ENCODE peak calls at places on chromosome 16, in ten cellular contexts. M is PC-3, R is fibroblast of lung, S is PC-9, C is endothelial cell of umbilical vein, P is H1, U is keratinocyte, E is GM23338, V is HCT116, D is MM.1S. T is an unnamed sample. For H3K27me3, the result is how much of the 10 kb centered on the place peaks cover.

GRCh38 chr16:29868396-29868795 is 5.4 kb upstream of the CDIPT start:
- DNase-seq in M (no peak), R (no peak), S (no peak), C (no peak), P (no peak), U (no peak), E (no peak), V (no peak), D (no peak), T (no peak)

GRCh38 chr16:2874584-2875362 is 8.2 kb upstream of the FLYWCH2 start:
- DNase-seq in M (peak), R (peak), S (peak), C (peak), P (no peak), U (no peak), E (peak), V (peak), D (peak), T (peak)

GRCh38 chr16:1613728-1614225 is 1.6 kb downstream of the CRAMP1 start:
- DNase-seq in M (no peak), R (no peak), S (no peak), C (no peak), P (no peak), U (no peak), E (no peak), V (no peak), D (no peak), T (peak)

GRCh38 chr16:63982156-63982555 is 1139.7 kb downstream of the CDH11 start:
- DNase-seq in M (no peak), R (no peak), S (no peak), C (no peak), P (no peak), U (no peak), E (peak), V (no peak), D (no peak), T (no peak)

GRCh38 chr16:19008770-19009169 is 25.0 kb downstream of the TMC7 start:
- DNase-seq in M (no peak), R (peak), S (no peak), C (no peak), P (no peak), U (no peak), E (no peak), V (no peak), D (no peak), T (no peak)

GRCh38 chr16:30659507-30660423 is 1.5 kb downstream of the FBRS start:
- DNase-seq in M (no peak), R (peak), S (peak), C (peak), P (no peak), U (no peak), E (peak), V (no peak), D (peak), T (no peak)

GRCh38 chr16:85080923-85081498 is 31.3 kb downstream of the CIBAR2 start:
- DNase-seq in M (no peak), R (no peak), S (no peak), C (no peak), P (no peak), U (no peak), E (peak), V (no peak), D (no peak), T (no peak)

GRCh38 chr16:4086153-4086552 is 30.1 kb downstream of the ADCY9 start:
- DNase-seq in M (no peak), R (no peak), S (no peak), C (no peak), P (no peak), U (no peak), E (no peak), V (no peak), D (no peak), T (no peak)

GRCh38 chr16:15041260-15042011 is 14.4 kb downstream of the NTAN1 start:
- DNase-seq in M (no peak), R (peak), S (no peak), C (no peak), P (no peak), U (no peak), E (peak), V (no peak), D (no peak), T (no peak)

GRCh38 chr16:24930440-24930839 is 84.7 kb downstream of the SLC5A11 start:
- DNase-seq in M (no peak), R (no peak), S (no peak), C (no peak), P (no peak), U (no peak), E (no peak), V (no peak), D (no peak), T (no peak)

GRCh38 chr16:51834131-51834530 is 683.1 kb upstream of the SALL1 start:
- DNase-seq in M (no peak), R (peak), S (no peak), C (no peak), P (no peak), U (no peak), E (no peak), V (no peak), D (no peak), T (no peak)

GRCh38 chr16:16162591-16162990 is 60.7 kb downstream of the ABCC6 start:
- DNase-seq in M (no peak), R (no peak), S (no peak), C (no peak), P (no peak), U (no peak), E (no peak), V (no peak), D (no peak), T (no peak)

GRCh38 chr16:50718061-50718760 is 23.7 kb upstream of the CYLD start:
- DNase-seq in M (no peak), R (no peak), S (no peak), C (no peak), P (no peak), U (no peak), E (no peak), V (no peak), D (no peak), T (no peak)

GRCh38 chr16:83970430-83970815 is 2.4 kb downstream of the NECAB2 start:
- DNase-seq in M (no peak), R (no peak), S (no peak), C (no peak), P (no peak), U (no peak), E (no peak), V (no peak), D (no peak), T (no peak)

GRCh38 chr16:29641561-29641960 is 21.5 kb upstream of the SPN start:
- DNase-seq in M (no peak), R (peak), S (no peak), C (no peak), P (no peak), U (no peak), E (no peak), V (no peak), D (no peak), T (no peak)

GRCh38 chr16:57727610-57728009 is 8.0 kb upstream of the KATNB1 start:
- DNase-seq in M (no peak), R (no peak), S (no peak), C (no peak), P (no peak), U (no peak), E (no peak), V (no peak), D (no peak), T (no peak)

GRCh38 chr16:2514333-2515179 is 804 bp downstream of the ATP6V0C start:
- DNase-seq in M (no peak), R (no peak), S (no peak), C (no peak), P (no peak), U (no peak), E (peak), V (no peak), D (no peak), T (peak)

GRCh38 chr16:10600792-10601443 is 20.5 kb upstream of the EMP2 start:
- DNase-seq in M (no peak), R (no peak), S (no peak), C (no peak), P (no peak), U (no peak), E (no peak), V (no peak), D (peak), T (no peak)

GRCh38 chr16:17607075-17607509 is 136.3 kb upstream of the XYLT1 start:
- DNase-seq in M (no peak), R (no peak), S (no peak), C (no peak), P (no peak), U (no peak), E (no peak), V (no peak), D (peak), T (no peak)

GRCh38 chr16:82016964-82017363 is 5.7 kb upstream of the SDR42E1 start:
- DNase-seq in M (no peak), R (peak), S (no peak), C (no peak), P (no peak), U (no peak), E (no peak), V (no peak), D (no peak), T (no peak)

GRCh38 chr16:30757316-30757715 is 4.5 kb downstream of the CFAP119 start:
- DNase-seq in M (no peak), R (no peak), S (no peak), C (no peak), P (no peak), U (no peak), E (no peak), V (no peak), D (no peak), T (no peak)

GRCh38 chr16:29806096-29806579 is at the start of gene MAZ:
- DNase-seq in M (no peak), R (peak), S (peak), C (no peak), P (no peak), U (no peak), E (no peak), V (peak), D (peak), T (peak)

GRCh38 chr16:23354246-23354645 is 52.1 kb downstream of the SCNN1B start:
- DNase-seq in M (no peak), R (no peak), S (no peak), C (no peak), P (no peak), U (no peak), E (no peak), V (no peak), D (no peak), T (no peak)

GRCh38 chr16:85675528-85675927 is 13.2 kb downstream of the GINS2 start:
- DNase-seq in M (no peak), R (peak), S (no peak), C (peak), P (no peak), U (no peak), E (peak), V (no peak), D (no peak), T (no peak)

GRCh38 chr16:162271-162991 is 3.3 kb upstream of the HBM start:
- DNase-seq in M (no peak), R (no peak), S (no peak), C (no peak), P (no peak), U (no peak), E (no peak), V (no peak), D (no peak), T (no peak)

GRCh38 chr16:160691-161190 is 5.0 kb upstream of the HBM start:
- DNase-seq in M (no peak), R (no peak), S (no peak), C (no peak), P (no peak), U (no peak), E (no peak), V (no peak), D (no peak), T (no peak)

GRCh38 chr16:155031-155398 is 2.6 kb downstream of the HBZ start:
- DNase-seq in M (no peak), R (no peak), S (no peak), C (no peak), P (no peak), U (no peak), E (no peak), V (no peak), D (no peak), T (no peak)

GRCh38 chr16:154223-155030 is 2.0 kb downstream of the HBZ start:
- DNase-seq in M (no peak), R (peak), S (no peak), C (peak), P (no peak), U (no peak), E (peak), V (no peak), D (no peak), T (no peak)

DNA sequence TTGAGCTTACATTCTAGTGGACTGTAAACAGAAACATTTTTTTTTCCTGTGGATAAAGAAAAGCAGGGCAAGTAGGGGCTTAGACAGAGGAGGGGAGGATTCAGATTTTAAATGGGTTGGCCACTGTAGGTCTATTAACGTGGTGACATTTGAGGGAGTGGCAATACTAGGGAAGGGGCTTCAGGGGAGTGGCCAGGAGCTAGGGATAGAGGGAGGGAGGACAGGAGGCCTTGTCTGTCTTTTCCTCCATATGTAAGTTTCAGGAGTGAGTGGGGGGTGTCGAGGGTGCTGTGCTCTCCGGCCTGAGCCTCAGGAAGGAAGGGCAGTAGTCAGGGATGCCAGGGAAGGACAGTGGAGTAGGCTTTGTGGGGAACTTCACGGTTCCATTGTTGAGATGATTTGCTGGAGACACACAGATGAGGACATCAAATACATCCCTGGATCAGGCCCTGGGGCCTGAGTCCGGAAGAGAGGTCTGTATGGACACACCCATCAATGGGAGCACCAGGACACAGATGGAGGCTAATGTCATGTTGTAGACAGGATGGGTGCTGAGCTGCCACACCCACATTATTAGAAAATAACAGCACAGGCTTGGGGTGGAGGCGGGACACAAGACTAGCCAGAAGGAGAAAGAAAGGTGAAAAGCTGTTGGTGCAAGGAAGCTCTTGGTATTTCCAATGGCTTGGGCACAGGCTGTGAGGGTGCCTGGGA is 6.5 kb upstream of the HBM start:
- DNase-seq in M (no peak), R (no peak), S (no peak), C (no peak), P (no peak), U (no peak), E (no peak), V (no peak), D (no peak), T (no peak)
- H3K27me3 ChIP-seq in M (under half), R (under half), S (under half), C (under half), P (under half), U (under half), E (half or more), V (under half), D (half or more), T (half or more)

GRCh38 chr16:88977845-88978607 is 1.0 kb upstream of the CBFA2T3 start:
- DNase-seq in M (no peak), R (no peak), S (no peak), C (no peak), P (no peak), U (no peak), E (no peak), V (no peak), D (no peak), T (no peak)
- TF ChIP-seq EZH2 in M (no peak), R (no peak), S (no peak), C (no peak), P (no peak), U (no peak), E (no peak), V (no peak), D (no peak), T (no peak)

DNA sequence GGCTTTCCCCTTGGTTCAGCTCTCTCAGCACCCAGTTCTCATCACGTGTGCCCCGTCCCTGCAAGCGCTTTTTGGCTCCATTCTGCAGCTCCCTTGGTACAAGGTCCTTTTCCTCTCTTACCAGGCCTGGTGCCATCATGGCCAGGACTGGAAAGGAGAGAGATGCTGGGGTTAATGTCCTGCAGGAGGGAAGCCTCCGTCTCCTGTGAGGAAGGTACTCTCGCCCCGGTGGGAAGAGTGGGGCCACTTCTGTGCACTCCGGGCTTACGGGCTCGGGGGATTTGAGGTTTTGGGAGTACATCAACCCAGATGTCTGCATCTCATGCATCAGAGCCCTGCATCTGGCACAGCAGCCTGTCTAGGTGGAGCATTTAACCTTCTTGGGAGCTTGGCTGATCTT is 10.1 kb downstream of the CTRB2 start:
- DNase-seq in M (no peak), R (no peak), S (no peak), C (no peak), P (no peak), U (no peak), E (no peak), V (no peak), D (no peak), T (no peak)
- H2AFZ ChIP-seq in M (no peak), R (no peak), S (no peak), C (no peak), P (no peak), U (no peak), E (peak), V (no peak), D (no peak), T (no peak)

GRCh38 chr16:62036101-62036806 is at the start of gene CDH8:
- DNase-seq in M (no peak), R (no peak), S (no peak), C (no peak), P (no peak), U (no peak), E (peak), V (no peak), D (no peak), T (peak)
- H3K27me3 ChIP-seq in M (under half), R (under half), S (under half), C (under half), P (half or more), U (under half), E (half or more), V (under half), D (under half), T (half or more)

DNA sequence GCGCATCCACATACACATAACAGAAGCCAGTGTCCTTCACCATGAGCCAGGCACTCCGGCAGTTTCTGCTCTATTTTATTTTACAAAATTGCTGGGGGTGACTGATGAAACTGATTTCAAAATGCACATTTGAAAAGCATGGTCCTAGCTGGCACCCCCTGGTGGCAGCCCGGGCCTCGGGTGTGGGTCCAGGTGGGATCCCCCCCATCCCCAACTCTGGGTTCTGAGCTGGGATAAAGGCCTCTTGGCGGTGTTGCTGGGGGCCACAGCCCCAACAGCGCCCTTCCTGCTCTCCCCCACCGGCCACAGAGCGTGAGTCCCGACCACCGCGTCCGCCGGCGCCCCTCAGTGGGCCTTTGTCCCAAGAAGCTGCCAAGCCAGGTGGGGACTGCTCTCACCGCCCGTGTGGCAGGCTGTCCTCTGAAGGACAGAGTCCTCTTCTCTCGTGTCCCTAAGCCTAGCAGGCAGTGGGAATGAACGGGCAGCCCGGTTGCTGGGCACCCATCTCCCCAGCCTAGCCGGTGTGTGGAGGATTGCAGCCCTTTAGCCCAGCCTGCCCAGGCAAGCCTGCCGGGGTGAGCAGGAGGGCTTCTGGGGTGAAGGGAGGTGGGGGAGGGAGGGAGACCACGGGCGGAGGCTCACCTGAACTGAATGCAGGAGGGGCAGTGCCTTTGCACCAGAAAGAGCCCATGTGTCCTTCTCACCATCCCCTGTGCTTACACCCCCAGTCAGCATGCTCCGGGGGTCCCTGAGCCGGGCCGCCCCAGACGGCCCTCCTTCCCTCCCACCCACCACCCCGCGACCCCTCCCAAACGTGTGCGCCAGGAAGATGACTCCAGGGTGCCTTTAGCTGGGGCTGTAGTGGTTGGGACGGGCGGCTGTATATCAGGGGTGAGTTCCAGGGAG is 898 bp downstream of the SNAI3 start:
- DNase-seq in M (no peak), R (peak), S (peak), C (no peak), P (no peak), U (no peak), E (peak), V (no peak), D (peak), T (peak)
- TF ChIP-seq EZH2 in M (no peak), R (peak), S (no peak), C (no peak), P (peak), U (no peak), E (no peak), V (no peak), D (no peak), T (no peak)

GRCh38 chr16:66661210-66661560 is 35.4 kb downstream of the CMTM4 start:
- DNase-seq in M (no peak), R (no peak), S (no peak), C (no peak), P (no peak), U (no peak), E (no peak), V (no peak), D (no peak), T (no peak)
- H2AFZ ChIP-seq in M (peak), R (no peak), S (no peak), C (no peak), P (no peak), U (no peak), E (no peak), V (no peak), D (no peak), T (no peak)

T was measured in hepatocyte.